ENCODE peak calls at places on chromosomes 5 and 9, in four cellular contexts. T, X, H and P are unnamed samples.

GRCh38 chr9:35566417-35566816 is 38.6 kb upstream of the TESK1 start:
- DNase-seq in T (no peak), X (no peak), H (no peak), P (no peak)

GRCh38 chr5:132074772-132075718 is 1.5 kb downstream of the CSF2 start:
- DNase-seq in T (no peak), X (no peak), H (no peak), P (no peak)

GRCh38 chr5:16976625-16977008 is 40.5 kb upstream of the MYO10 start:
- DNase-seq in T (no peak), X (no peak), H (no peak), P (no peak)

GRCh38 chr5:66810747-66811355 is 214.7 kb downstream of the MAST4 start:
- DNase-seq in T (no peak), X (no peak), H (no peak), P (no peak)

GRCh38 chr9:131289301-131290038 is at the start of gene PLPP7:
- DNase-seq in T (peak; percentile 91), X (peak; percentile 45), H (peak; percentile 93), P (no peak)

GRCh38 chr5:103305829-103306228 is 47.3 kb downstream of the MACIR start:
- DNase-seq in T (no peak), X (peak; percentile 14), H (no peak), P (no peak)

GRCh38 chr9:81687521-81688261 is 1.7 kb downstream of the TLE1 start:
- DNase-seq in T (peak; percentile 24), X (peak; percentile 45), H (no peak), P (peak; percentile 68)

GRCh38 chr5:223791-224190 is 5.7 kb downstream of the SDHA start:
- DNase-seq in T (no peak), X (no peak), H (no peak), P (no peak)

GRCh38 chr9:10876333-10876732 is 263.5 kb upstream of the PTPRD start:
- DNase-seq in T (no peak), X (peak; percentile 69), H (no peak), P (no peak)

GRCh38 chr9:135077497-135078200 is 9.8 kb upstream of the OLFM1 start:
- DNase-seq in T (no peak), X (peak; percentile 14), H (peak; percentile 74), P (peak; percentile 42)

GRCh38 chr9:4547016-4547415 is 56.7 kb downstream of the SLC1A1 start:
- DNase-seq in T (no peak), X (peak; percentile 84), H (no peak), P (no peak)

GRCh38 chr5:143698534-143698933 is 113.4 kb upstream of the HMHB1 start:
- DNase-seq in T (no peak), X (no peak), H (no peak), P (no peak)

GRCh38 chr9:35689601-35690446 is at the start of gene TPM2:
- DNase-seq in T (no peak), X (peak; percentile 84), H (peak; percentile 89), P (no peak)

GRCh38 chr5:139848508-139849100 is 53.0 kb downstream of the PSD2 start:
- DNase-seq in T (no peak), X (no peak), H (no peak), P (no peak)

GRCh38 chr5:143662020-143662419 is 149.9 kb upstream of the HMHB1 start:
- DNase-seq in T (no peak), X (no peak), H (no peak), P (no peak)

GRCh38 chr5:93072831-93073459 is 508.1 kb downstream of the NR2F1-AS1 start:
- DNase-seq in T (no peak), X (peak; percentile 75), H (no peak), P (no peak)

GRCh38 chr5:3000631-3001030 is 249.2 kb upstream of the IRX2 start:
- DNase-seq in T (no peak), X (no peak), H (no peak), P (no peak)

GRCh38 chr5:172106511-172107356 is 81.3 kb downstream of the STK10 start:
- DNase-seq in T (peak; percentile 24), X (no peak), H (peak; percentile 87), P (no peak)

GRCh38 chr5:88172847-88173758 is 95.5 kb downstream of the TMEM161B start:
- DNase-seq in T (no peak), X (peak; percentile 11), H (no peak), P (no peak)

GRCh38 chr5:98768160-98769005 is 5.1 kb upstream of the RGMB start:
- DNase-seq in T (peak; percentile 46), X (peak; percentile 66), H (no peak), P (no peak)

GRCh38 chr5:139658501-139658927 is 10.4 kb downstream of the CXXC5 start:
- DNase-seq in T (no peak), X (no peak), H (no peak), P (no peak)

GRCh38 chr5:92401492-92401891 is 1018.4 kb upstream of the ARRDC3 start:
- DNase-seq in T (peak; percentile 2), X (peak; percentile 53), H (no peak), P (no peak)

GRCh38 chr9:16262467-16263261 is 607.8 kb downstream of the BNC2 start:
- DNase-seq in T (no peak), X (peak; percentile 67), H (no peak), P (no peak)

GRCh38 chr9:116274293-116274692 is 120.7 kb downstream of the PAPPA start:
- DNase-seq in T (no peak), X (peak; percentile 85), H (no peak), P (no peak)

GRCh38 chr9:113998529-113999255 is 79.4 kb downstream of the AMBP start:
- DNase-seq in T (no peak), X (no peak), H (peak; percentile 58), P (no peak)

GRCh38 chr9:38016375-38017120 is 52.5 kb downstream of the SHB start:
- DNase-seq in T (no peak), X (peak; percentile 83), H (no peak), P (no peak)

GRCh38 chr9:28915256-28915930 is 1342.1 kb upstream of the C9orf72 start:
- DNase-seq in T (no peak), X (peak; percentile 0), H (no peak), P (no peak)

GRCh38 chr5:67190443-67190842 is 6.2 kb downstream of the CD180 start:
- DNase-seq in T (no peak), X (no peak), H (no peak), P (no peak)

GRCh38 chr5:149671544-149671943 is 58.6 kb upstream of the PPARGC1B start:
- DNase-seq in T (no peak), X (no peak), H (no peak), P (no peak)

GRCh38 chr9:91138760-91139159 is 223.0 kb downstream of the AUH start:
- DNase-seq in T (no peak), X (no peak), H (no peak), P (no peak)

GRCh38 chr5:41707853-41708603 is 162.2 kb downstream of the OXCT1 start:
- DNase-seq in T (no peak), X (peak; percentile 74), H (no peak), P (no peak)

GRCh38 chr5:3364941-3365340 is 230.7 kb upstream of the IRX1 start:
- DNase-seq in T (no peak), X (no peak), H (no peak), P (peak; percentile 11)

GRCh38 chr5:96655506-96655905 is 6.7 kb upstream of the CAST start:
- DNase-seq in T (no peak), X (no peak), H (no peak), P (no peak)

GRCh38 chr5:50856720-50857119 is 190.3 kb downstream of the PARP8 start:
- DNase-seq in T (no peak), X (no peak), H (no peak), P (no peak)